ENCODE peak calls at places on chromosome 21, in six cellular contexts. G, T, M, S, P and K are unnamed samples. For H3K4me1, the result is how much of the 10 kb centered on the place peaks cover.

GRCh38 chr21:37139902-37140301 is 66.8 kb downstream of the TTC3 start:
- DNase-seq in P (no peak), T (no peak), S (no peak), M (no peak), G (no peak), K (no peak)

GRCh38 chr21:28256420-28256831 is 736.3 kb downstream of the LTN1 start:
- DNase-seq in M (no peak), G (no peak), P (peak), T (no peak), S (no peak), K (no peak)

GRCh38 chr21:35843911-35844667 is 216.2 kb downstream of the SETD4 start:
- DNase-seq in T (peak), G (no peak), M (no peak), P (no peak), S (no peak), K (no peak)

GRCh38 chr21:35737899-35738341 is 322.4 kb downstream of the SETD4 start:
- DNase-seq in G (peak), S (no peak), P (no peak), M (no peak), T (peak), K (peak)

GRCh38 chr21:35924714-35925301 is 135.5 kb downstream of the SETD4 start:
- DNase-seq in G (no peak), P (peak), T (no peak), S (peak), M (no peak), K (no peak)

GRCh38 chr21:36567216-36567917 is 87.4 kb upstream of the CLDN14 start:
- DNase-seq in P (no peak), G (no peak), M (no peak), S (no peak), T (no peak), K (no peak)

GRCh38 chr21:26041441-26042180 is 129.0 kb downstream of the APP start:
- DNase-seq in T (no peak), M (no peak), P (no peak), S (no peak), G (no peak), K (peak)

GRCh38 chr21:39051561-39051949 is 131.7 kb downstream of the PSMG1 start:
- DNase-seq in P (no peak), G (no peak), S (peak), T (no peak), M (no peak), K (no peak)

GRCh38 chr21:26460621-26461020 is 112.5 kb downstream of the CYYR1 start:
- DNase-seq in M (no peak), P (no peak), S (no peak), T (no peak), G (no peak), K (no peak)

GRCh38 chr21:36807421-36808004 is 108.6 kb downstream of the SIM2 start:
- DNase-seq in P (no peak), S (no peak), T (no peak), M (no peak), G (no peak), K (no peak)

GRCh38 chr21:38661296-38662223 is 144.2 kb upstream of the ETS2 start:
- DNase-seq in M (peak), G (peak), T (peak), P (no peak), S (peak), K (peak)

GRCh38 chr21:26850116-26850643 is 5.0 kb upstream of the ADAMTS1 start:
- DNase-seq in S (peak), P (no peak), T (no peak), M (no peak), G (no peak), K (no peak)

GRCh38 chr21:38660333-38661295 is 145.1 kb upstream of the ETS2 start:
- DNase-seq in M (no peak), G (peak), T (peak), S (no peak), P (no peak), K (peak)

GRCh38 chr21:39136711-39137110 is 46.5 kb downstream of the PSMG1 start:
- DNase-seq in M (no peak), S (no peak), G (no peak), P (no peak), T (no peak), K (peak)

GRCh38 chr21:39173999-39174398 is 9.3 kb downstream of the PSMG1 start:
- DNase-seq in S (no peak), T (no peak), P (no peak), M (no peak), G (no peak), K (no peak)

GRCh38 chr21:36156339-36156814 is 247 bp upstream of the DOP1B start:
- DNase-seq in T (peak), M (peak), G (peak), P (peak), S (peak), K (peak)

GRCh38 chr21:8991088-8991907 is 1530.1 kb upstream of the TPTE start:
- DNase-seq in M (no peak), P (no peak), S (peak), T (no peak), G (no peak), K (no peak)

GRCh38 chr21:38938343-38938742 is 132.6 kb downstream of the ETS2 start:
- DNase-seq in G (no peak), P (no peak), S (no peak), T (no peak), M (no peak), K (no peak)

GRCh38 chr21:38434913-38435533 is 63.3 kb downstream of the ERG start:
- DNase-seq in P (no peak), S (no peak), G (no peak), M (no peak), T (no peak), K (no peak)

GRCh38 chr21:39021475-39021832 is 161.8 kb downstream of the PSMG1 start:
- DNase-seq in M (no peak), S (no peak), T (no peak), P (no peak), G (no peak), K (no peak)

GRCh38 chr21:25280061-25280460 is 327.2 kb downstream of the MRPL39 start:
- DNase-seq in G (no peak), S (no peak), M (no peak), P (no peak), T (no peak), K (no peak)

GRCh38 chr21:16534408-16535099 is 804.8 kb downstream of the USP25 start:
- DNase-seq in G (peak), P (peak), S (peak), M (peak), T (peak), K (peak)

GRCh38 chr21:31725202-31725840 is 6.6 kb downstream of the SCAF4 start:
- DNase-seq in G (no peak), M (no peak), P (no peak), T (no peak), S (no peak), K (no peak)
- H3K4me1 ChIP-seq in G (under half), M (under half), P (half or more), T (under half), S (under half), K (under half)

GRCh38 chr21:45721656-45722055 is 78.1 kb downstream of the PCBP3 start:
- DNase-seq in M (no peak), P (no peak), T (no peak), S (no peak), G (no peak), K (no peak)
- TF ChIP-seq POLR2A in M (no peak), P (no peak), T (no peak), S (no peak), G (no peak), K (no peak)

DNA sequence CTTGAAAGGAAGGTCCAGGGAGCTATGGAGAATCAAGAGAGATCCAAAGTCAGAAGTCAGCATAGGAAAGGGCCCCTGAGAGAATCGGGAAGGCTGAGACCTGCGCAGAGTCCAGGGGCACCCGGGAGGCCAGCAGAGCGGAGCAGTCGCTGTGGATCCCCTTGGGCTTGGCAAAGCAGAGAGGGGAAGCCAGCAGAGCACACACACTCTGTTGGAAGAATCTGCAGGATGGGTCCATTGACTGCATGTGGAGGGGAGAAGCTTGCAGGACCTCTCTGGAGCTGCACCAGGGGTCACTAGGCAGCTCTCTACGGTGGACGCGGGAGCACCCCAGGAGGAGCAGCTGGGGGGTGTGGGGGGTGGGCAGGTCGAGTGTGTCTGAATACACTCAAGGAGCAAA is 6.4 kb downstream of the RIPK4 start:
- DNase-seq in G (no peak), M (no peak), T (no peak), S (no peak), P (no peak), K (no peak)
- H3K4me1 ChIP-seq in G (under half), M (under half), T (under half), S (half or more), P (half or more), K (under half)

DNA sequence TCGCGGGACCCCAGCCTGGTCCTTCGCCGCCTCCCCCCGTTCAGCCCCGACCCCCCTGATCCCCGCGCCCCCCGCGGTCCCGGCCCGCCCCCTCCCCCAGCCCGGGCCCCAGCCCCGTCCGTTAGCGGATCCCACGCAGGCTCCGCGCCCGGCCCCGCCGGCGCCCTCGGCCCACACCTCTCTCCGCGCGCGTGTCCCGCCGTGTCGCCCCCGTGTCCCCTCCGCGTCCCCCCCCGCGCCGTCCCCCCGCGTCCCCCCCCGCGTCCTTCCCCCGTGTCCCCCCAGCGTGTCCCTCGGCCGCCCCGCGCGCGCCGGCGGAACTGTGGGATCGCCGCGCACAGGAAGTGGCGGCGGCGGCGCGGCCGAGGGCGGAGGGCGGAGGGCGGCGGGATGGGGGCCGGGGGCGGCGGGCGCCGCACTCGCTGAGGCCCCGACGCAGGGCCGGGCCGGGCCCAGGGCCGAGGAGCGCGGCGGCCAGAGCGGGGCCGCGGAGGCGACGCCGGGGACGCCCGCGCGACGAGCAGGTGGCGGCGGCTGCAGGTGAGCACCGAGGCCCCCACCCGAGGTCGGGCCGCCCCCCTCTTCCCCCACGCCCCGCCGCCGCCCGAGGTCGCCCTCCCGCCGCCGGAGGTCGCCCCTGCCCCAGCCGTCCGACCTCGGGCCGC is at the start of gene AGPAT3:
- DNase-seq in M (no peak), S (no peak), G (peak), P (no peak), T (no peak), K (no peak)
- TF ChIP-seq POLR2A in M (no peak), S (peak), G (no peak), P (no peak), T (no peak), K (no peak)

GRCh38 chr21:40631201-40631600 is 215.8 kb downstream of the DSCAM start:
- DNase-seq in T (no peak), M (no peak), S (no peak), G (no peak), P (no peak), K (no peak)
- H3K4me1 ChIP-seq in T (under half), M (under half), S (under half), G (under half), P (under half), K (under half)

GRCh38 chr21:43329361-43330269 is 97.3 kb downstream of the SIK1 start:
- DNase-seq in S (no peak), P (no peak), M (no peak), T (no peak), G (no peak), K (no peak)
- TF ChIP-seq POLR2A in S (no peak), P (no peak), M (no peak), T (no peak), G (no peak), K (no peak)

DNA sequence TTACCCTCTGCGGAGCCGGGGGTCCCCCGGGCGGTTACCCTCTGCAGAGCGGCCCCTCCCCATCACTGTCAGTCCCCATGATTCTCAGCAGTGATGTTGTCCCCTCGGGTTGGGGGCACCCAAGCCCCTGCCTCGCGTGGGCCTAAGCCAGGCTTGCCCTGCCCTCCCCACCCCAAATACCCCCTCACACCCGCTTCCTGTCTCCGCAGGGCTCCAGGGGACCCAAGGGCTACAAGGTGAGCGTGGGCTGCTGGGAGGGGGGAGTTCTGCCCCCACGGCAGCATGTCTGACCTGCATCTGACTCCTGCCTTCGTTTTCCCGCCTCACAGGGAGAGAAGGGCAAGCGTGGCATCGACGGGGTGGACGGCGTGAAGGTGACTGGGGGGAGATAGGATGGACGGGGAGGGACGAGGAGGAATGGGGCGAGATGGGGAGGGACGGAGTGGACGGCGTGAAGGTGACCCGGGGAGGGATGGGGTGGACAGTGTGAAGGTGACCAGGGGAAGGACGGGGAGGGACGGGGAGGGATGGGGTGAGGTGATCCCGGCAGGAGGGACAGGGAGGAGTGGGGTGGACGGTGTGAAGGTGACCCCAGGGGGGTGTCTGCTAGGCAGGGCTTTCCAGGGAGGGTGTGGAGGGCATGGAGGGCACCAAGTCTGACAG is 8.6 kb downstream of the COL6A1 start:
- DNase-seq in M (no peak), T (peak), S (no peak), P (peak), G (peak), K (peak)
- H3K4me1 ChIP-seq in M (under half), T (under half), S (under half), P (under half), G (under half), K (under half)

DNA sequence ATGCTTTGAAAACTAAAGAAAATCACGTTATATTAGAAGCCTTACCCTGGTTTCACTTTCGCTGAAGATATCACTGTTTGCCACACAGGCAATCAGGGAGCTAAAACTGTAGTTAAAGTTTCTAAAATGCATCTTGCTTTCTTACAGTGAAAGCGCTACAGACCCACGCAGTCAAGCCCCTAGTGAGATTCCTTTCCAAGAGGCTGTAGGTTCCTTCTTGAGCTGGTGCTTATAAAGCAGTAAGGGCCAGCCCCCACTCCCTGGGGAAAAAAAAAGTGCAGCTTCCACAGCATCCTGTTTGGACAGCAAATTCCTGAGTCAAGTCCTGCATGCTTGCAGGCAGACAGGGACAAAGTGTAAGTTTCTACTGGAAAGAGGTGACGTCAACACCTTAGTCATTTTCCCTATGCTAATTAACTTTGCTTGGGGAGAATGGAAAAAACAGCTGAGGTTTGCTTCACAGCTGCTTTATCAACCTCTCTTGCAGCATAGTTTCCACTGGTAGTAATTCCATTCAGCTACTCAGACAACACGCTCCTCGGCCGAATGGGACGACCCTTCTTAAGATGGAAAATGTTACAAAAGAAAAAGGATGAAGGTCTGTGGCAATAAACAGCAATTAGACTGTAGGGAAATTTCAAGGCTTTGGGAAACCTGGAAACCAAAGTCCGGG is 14.7 kb upstream of the KCNE1 start:
- DNase-seq in G (peak), P (peak), M (peak), S (peak), T (peak), K (peak)
- TF ChIP-seq POLR2A in G (no peak), P (peak), M (peak), S (no peak), T (peak), K (peak)

GRCh38 chr21:43363506-43364260 is 63.2 kb downstream of the SIK1 start:
- DNase-seq in S (no peak), M (no peak), T (no peak), G (no peak), P (no peak), K (no peak)

GRCh38 chr21:43366656-43367055 is 60.3 kb downstream of the SIK1 start:
- DNase-seq in G (no peak), S (no peak), P (no peak), T (no peak), M (no peak), K (no peak)

GRCh38 chr21:43364261-43364510 is 62.7 kb downstream of the SIK1 start:
- DNase-seq in M (no peak), P (no peak), T (no peak), G (no peak), S (no peak), K (no peak)

GRCh38 chr21:43365611-43366426 is 61.1 kb downstream of the SIK1 start:
- DNase-seq in P (no peak), S (no peak), T (no peak), G (no peak), M (no peak), K (no peak)

DNA sequence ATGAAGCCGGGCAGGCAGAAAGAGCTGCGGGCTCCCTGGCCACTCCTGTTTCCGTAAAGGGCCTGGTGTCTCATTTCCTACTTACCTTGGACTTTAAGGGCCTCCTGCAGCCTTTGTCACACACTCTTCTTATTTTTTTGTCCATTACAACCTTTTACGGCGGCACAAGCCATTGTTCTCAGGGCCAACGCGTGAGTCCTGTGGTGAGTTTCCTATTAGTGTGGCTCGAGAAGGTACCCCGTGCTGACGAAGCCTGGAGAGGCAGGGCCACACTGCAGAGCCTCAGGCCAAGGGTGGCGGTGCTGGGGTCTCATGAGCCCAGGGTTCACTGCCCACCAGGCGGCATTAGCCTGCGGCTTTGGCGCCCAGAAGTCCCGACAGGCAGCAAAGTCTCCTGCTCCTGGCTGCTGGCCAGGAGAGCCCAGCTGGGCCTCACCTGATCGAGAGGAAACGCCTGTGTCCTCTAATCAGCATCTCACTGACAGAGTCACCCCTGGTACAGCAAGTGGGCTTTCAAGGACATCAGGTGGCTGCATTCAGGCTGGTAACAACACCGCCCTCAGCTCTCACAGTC is 62.0 kb downstream of the SIK1 start:
- DNase-seq in M (no peak), P (no peak), S (no peak), G (no peak), T (no peak), K (no peak)
- H3K4me1 ChIP-seq in M (under half), P (under half), S (under half), G (under half), T (under half), K (under half)

GRCh38 chr21:15140321-15141019 is 75.7 kb upstream of the NRIP1 start:
- DNase-seq in G (no peak), S (peak), P (peak), T (no peak), M (no peak), K (peak)
- TF ChIP-seq POLR2A in G (no peak), S (no peak), P (no peak), T (no peak), M (no peak), K (no peak)